ENCODE peak calls at places on chromosomes 13 and 19, in four cellular contexts. One of them, this sample, is unnamed.
A peak's percentile ranks its signal among the peaks of the same experiment; 100 is the strongest.

GRCh38 chr19:49658566-49659442 is 6.9 kb downstream of the IRF3 start:
- DNase-seq in stimulated activated CD4-positive, alpha-beta T cell treated with anti-CD3 and anti-CD28 coated beads, Interleukin-4, amount 100 ng/mL, for 24 hours: no peak
- DNase-seq in GM20000: no peak
- DNase-seq in progenitor cell of endocrine pancreas: no peak
- DNase-seq in this sample: no peak

GRCh38 chr19:37362733-37363132 is 8.2 kb upstream of the ZNF527 start:
- DNase-seq in stimulated activated CD4-positive, alpha-beta T cell treated with anti-CD3 and anti-CD28 coated beads, Interleukin-4, amount 100 ng/mL, for 24 hours: no peak
- DNase-seq in progenitor cell of endocrine pancreas: no peak
- DNase-seq in GM20000: no peak
- DNase-seq in this sample: no peak

GRCh38 chr19:29593869-29594268 is 12.2 kb upstream of the POP4 start:
- DNase-seq in progenitor cell of endocrine pancreas: no peak
- DNase-seq in stimulated activated CD4-positive, alpha-beta T cell treated with anti-CD3 and anti-CD28 coated beads, Interleukin-4, amount 100 ng/mL, for 24 hours: no peak
- DNase-seq in GM20000: no peak
- DNase-seq in this sample: no peak

GRCh38 chr13:36174923-36175322 is 39.4 kb downstream of the SOHLH2 start:
- DNase-seq in progenitor cell of endocrine pancreas: no peak
- DNase-seq in GM20000: no peak
- DNase-seq in stimulated activated CD4-positive, alpha-beta T cell treated with anti-CD3 and anti-CD28 coated beads, Interleukin-4, amount 100 ng/mL, for 24 hours: no peak
- DNase-seq in this sample: no peak

GRCh38 chr13:95292622-95293021 is 8.6 kb downstream of the ABCC4 start:
- DNase-seq in stimulated activated CD4-positive, alpha-beta T cell treated with anti-CD3 and anti-CD28 coated beads, Interleukin-4, amount 100 ng/mL, for 24 hours: no peak
- DNase-seq in progenitor cell of endocrine pancreas: no peak
- DNase-seq in GM20000: no peak
- DNase-seq in this sample: no peak

GRCh38 chr19:18023596-18024212 is 15.7 kb downstream of the ARRDC2 start:
- DNase-seq in progenitor cell of endocrine pancreas: no peak
- DNase-seq in stimulated activated CD4-positive, alpha-beta T cell treated with anti-CD3 and anti-CD28 coated beads, Interleukin-4, amount 100 ng/mL, for 24 hours: peak; percentile 64
- DNase-seq in GM20000: no peak
- DNase-seq in this sample: peak; percentile 47

GRCh38 chr13:78147905-78148304 is 229.3 kb upstream of the EDNRB start:
- DNase-seq in GM20000: no peak
- DNase-seq in stimulated activated CD4-positive, alpha-beta T cell treated with anti-CD3 and anti-CD28 coated beads, Interleukin-4, amount 100 ng/mL, for 24 hours: no peak
- DNase-seq in progenitor cell of endocrine pancreas: no peak
- DNase-seq in this sample: no peak

GRCh38 chr13:40430234-40430633 is 236.2 kb downstream of the FOXO1 start:
- DNase-seq in GM20000: no peak
- DNase-seq in stimulated activated CD4-positive, alpha-beta T cell treated with anti-CD3 and anti-CD28 coated beads, Interleukin-4, amount 100 ng/mL, for 24 hours: no peak
- DNase-seq in progenitor cell of endocrine pancreas: no peak
- DNase-seq in this sample: no peak

GRCh38 chr19:42360787-42361544 is 29.1 kb downstream of the CNFN start:
- DNase-seq in progenitor cell of endocrine pancreas: no peak
- DNase-seq in stimulated activated CD4-positive, alpha-beta T cell treated with anti-CD3 and anti-CD28 coated beads, Interleukin-4, amount 100 ng/mL, for 24 hours: no peak
- DNase-seq in GM20000: no peak
- DNase-seq in this sample: no peak

GRCh38 chr19:610801-611505 is 21.3 kb downstream of the HCN2 start:
- DNase-seq in progenitor cell of endocrine pancreas: no peak
- DNase-seq in GM20000: peak; percentile 87
- DNase-seq in stimulated activated CD4-positive, alpha-beta T cell treated with anti-CD3 and anti-CD28 coated beads, Interleukin-4, amount 100 ng/mL, for 24 hours: peak; percentile 54
- DNase-seq in this sample: peak; percentile 83

GRCh38 chr19:41226874-41227390 is 7.9 kb downstream of the AXL start:
- DNase-seq in progenitor cell of endocrine pancreas: no peak
- DNase-seq in GM20000: no peak
- DNase-seq in stimulated activated CD4-positive, alpha-beta T cell treated with anti-CD3 and anti-CD28 coated beads, Interleukin-4, amount 100 ng/mL, for 24 hours: no peak
- DNase-seq in this sample: no peak

GRCh38 chr19:16070366-16070990 is 5.8 kb upstream of the TPM4 start:
- DNase-seq in stimulated activated CD4-positive, alpha-beta T cell treated with anti-CD3 and anti-CD28 coated beads, Interleukin-4, amount 100 ng/mL, for 24 hours: peak; percentile 84
- DNase-seq in GM20000: peak; percentile 86
- DNase-seq in progenitor cell of endocrine pancreas: no peak
- DNase-seq in this sample: peak; percentile 83

GRCh38 chr19:19416280-19416679 is 10.8 kb downstream of the GATAD2A start:
- DNase-seq in GM20000: no peak
- DNase-seq in stimulated activated CD4-positive, alpha-beta T cell treated with anti-CD3 and anti-CD28 coated beads, Interleukin-4, amount 100 ng/mL, for 24 hours: no peak
- DNase-seq in progenitor cell of endocrine pancreas: no peak
- DNase-seq in this sample: no peak

GRCh38 chr13:28077231-28077630 is 23.1 kb downstream of the FLT3 start:
- DNase-seq in GM20000: no peak
- DNase-seq in progenitor cell of endocrine pancreas: no peak
- DNase-seq in stimulated activated CD4-positive, alpha-beta T cell treated with anti-CD3 and anti-CD28 coated beads, Interleukin-4, amount 100 ng/mL, for 24 hours: no peak
- DNase-seq in this sample: no peak

GRCh38 chr19:56133858-56134654 is 7.0 kb upstream of the ZNF444 start:
- DNase-seq in progenitor cell of endocrine pancreas: no peak
- DNase-seq in stimulated activated CD4-positive, alpha-beta T cell treated with anti-CD3 and anti-CD28 coated beads, Interleukin-4, amount 100 ng/mL, for 24 hours: no peak
- DNase-seq in GM20000: peak; percentile 52
- DNase-seq in this sample: peak; percentile 73

GRCh38 chr13:27018230-27018875 is 153.3 kb downstream of the USP12 start:
- DNase-seq in GM20000: no peak
- DNase-seq in stimulated activated CD4-positive, alpha-beta T cell treated with anti-CD3 and anti-CD28 coated beads, Interleukin-4, amount 100 ng/mL, for 24 hours: no peak
- DNase-seq in progenitor cell of endocrine pancreas: no peak
- DNase-seq in this sample: no peak

GRCh38 chr19:16066611-16067104 is 9.6 kb upstream of the TPM4 start:
- DNase-seq in GM20000: peak; percentile 77
- DNase-seq in stimulated activated CD4-positive, alpha-beta T cell treated with anti-CD3 and anti-CD28 coated beads, Interleukin-4, amount 100 ng/mL, for 24 hours: peak; percentile 65
- DNase-seq in progenitor cell of endocrine pancreas: no peak
- DNase-seq in this sample: peak; percentile 72

GRCh38 chr13:19159181-19159580 is 22.4 kb downstream of the TUBA3C start:
- DNase-seq in GM20000: no peak
- DNase-seq in progenitor cell of endocrine pancreas: no peak
- DNase-seq in stimulated activated CD4-positive, alpha-beta T cell treated with anti-CD3 and anti-CD28 coated beads, Interleukin-4, amount 100 ng/mL, for 24 hours: no peak
- DNase-seq in this sample: no peak

GRCh38 chr13:40394304-40394983 is 272.0 kb downstream of the FOXO1 start:
- DNase-seq in progenitor cell of endocrine pancreas: no peak
- DNase-seq in GM20000: no peak
- DNase-seq in stimulated activated CD4-positive, alpha-beta T cell treated with anti-CD3 and anti-CD28 coated beads, Interleukin-4, amount 100 ng/mL, for 24 hours: no peak
- DNase-seq in this sample: no peak

GRCh38 chr13:76389321-76389720 is 496.9 kb downstream of the KCTD12 start:
- DNase-seq in stimulated activated CD4-positive, alpha-beta T cell treated with anti-CD3 and anti-CD28 coated beads, Interleukin-4, amount 100 ng/mL, for 24 hours: no peak
- DNase-seq in GM20000: no peak
- DNase-seq in progenitor cell of endocrine pancreas: no peak
- DNase-seq in this sample: no peak

GRCh38 chr19:8038815-8039214 is 13.7 kb upstream of the CCL25 start:
- DNase-seq in GM20000: no peak
- DNase-seq in progenitor cell of endocrine pancreas: no peak
- DNase-seq in stimulated activated CD4-positive, alpha-beta T cell treated with anti-CD3 and anti-CD28 coated beads, Interleukin-4, amount 100 ng/mL, for 24 hours: no peak
- DNase-seq in this sample: no peak

GRCh38 chr13:110771194-110771593 is 57.7 kb downstream of the ING1 start:
- DNase-seq in progenitor cell of endocrine pancreas: no peak
- DNase-seq in stimulated activated CD4-positive, alpha-beta T cell treated with anti-CD3 and anti-CD28 coated beads, Interleukin-4, amount 100 ng/mL, for 24 hours: no peak
- DNase-seq in GM20000: peak; percentile 13
- DNase-seq in this sample: no peak